ENCODE peak calls at places on chromosomes 7 and 10, in five cellular contexts. Q is hepatocyte, U is fibroblast of lung, G is HAP-1, R is heart left ventricle. I is an unnamed sample.
A peak's percentile ranks its signal among the peaks of the same experiment; 100 is the strongest.

GRCh38 chr7:53095731-53096501 is 60.5 kb downstream of the POM121L12 start:
- DNase-seq in Q (no peak), U (no peak), G (no peak), R (no peak), I (no peak)

GRCh38 chr10:34681933-34682332 is 133.2 kb downstream of the PARD3 start:
- DNase-seq in Q (no peak), U (no peak), G (no peak), R (no peak), I (no peak)

GRCh38 chr7:65441010-65441409 is 67.4 kb downstream of the ZNF92 start:
- DNase-seq in Q (no peak), U (peak; percentile 36), G (no peak), R (no peak), I (no peak)

GRCh38 chr7:158781976-158782637 is 47.2 kb downstream of the ESYT2 start:
- DNase-seq in Q (no peak), U (no peak), G (no peak), R (no peak), I (no peak)

GRCh38 chr7:33744293-33744692 is 161.0 kb upstream of the BMPER start:
- DNase-seq in Q (peak; percentile 32), U (peak; percentile 38), G (peak; percentile 20), R (no peak), I (no peak)

GRCh38 chr10:59625842-59626522 is 83.7 kb downstream of the SLC16A9 start:
- DNase-seq in Q (peak; percentile 83), U (peak; percentile 80), G (peak; percentile 90), R (peak; percentile 31), I (peak; percentile 55)

GRCh38 chr10:86203162-86203905 is 163.3 kb downstream of the GRID1 start:
- DNase-seq in Q (peak; percentile 80), U (no peak), G (no peak), R (no peak), I (peak; percentile 43)

GRCh38 chr7:106779877-106780276 is 85.2 kb upstream of the PIK3CG start:
- DNase-seq in Q (peak; percentile 69), U (no peak), G (no peak), R (no peak), I (no peak)

GRCh38 chr7:124032369-124033092 is at the start of gene TMEM229A:
- DNase-seq in Q (peak; percentile 84), U (peak; percentile 43), G (peak; percentile 38), R (peak; percentile 13), I (peak; percentile 33)

GRCh38 chr10:70602665-70603438 is at the start of gene PRF1:
- DNase-seq in Q (no peak), U (no peak), G (no peak), R (no peak), I (no peak)

GRCh38 chr7:151381333-151382078 is 28.3 kb downstream of the WDR86 start:
- DNase-seq in Q (no peak), U (no peak), G (no peak), R (no peak), I (no peak)

GRCh38 chr10:79084012-79084971 is 15.5 kb downstream of the ZMIZ1 start:
- DNase-seq in Q (peak; percentile 82), U (peak; percentile 89), G (peak; percentile 56), R (peak; percentile 88), I (no peak)

GRCh38 chr10:100714566-100714950 is 30.8 kb upstream of the PAX2 start:
- DNase-seq in Q (no peak), U (no peak), G (no peak), R (no peak), I (no peak)

GRCh38 chr10:121594623-121595320 is 3.5 kb downstream of the FGFR2 start:
- DNase-seq in Q (no peak), U (no peak), G (no peak), R (no peak), I (no peak)

GRCh38 chr10:121592155-121592890 is 5.9 kb downstream of the FGFR2 start:
- DNase-seq in Q (no peak), U (no peak), G (no peak), R (no peak), I (no peak)

GRCh38 chr10:121594076-121594475 is 4.2 kb downstream of the FGFR2 start:
- DNase-seq in Q (no peak), U (no peak), G (no peak), R (no peak), I (no peak)

GRCh38 chr10:121593676-121594075 is 4.6 kb downstream of the FGFR2 start:
- DNase-seq in Q (no peak), U (no peak), G (no peak), R (no peak), I (no peak)

GRCh38 chr10:121593267-121593666 is 5.0 kb downstream of the FGFR2 start:
- DNase-seq in Q (no peak), U (no peak), G (no peak), R (no peak), I (no peak)
- H3K4me1 ChIP-seq in Q (peaks cover 41% of the 10 kb centered on the region), U (no peaks in the 10 kb centered on the region), G (peaks cover 29% of the 10 kb centered on the region), R (peaks cover 3% of the 10 kb centered on the region), I (peaks cover 5% of the 10 kb centered on the region)

GRCh38 chr10:119634219-119634544 is 17.0 kb upstream of the BAG3 start:
- DNase-seq in Q (no peak), U (peak; percentile 33), G (no peak), R (no peak), I (no peak)
- H3K4me1 ChIP-seq in Q (no peaks in the 10 kb centered on the region), U (no peaks in the 10 kb centered on the region), G (peaks cover 4% of the 10 kb centered on the region), R (no peaks in the 10 kb centered on the region), I (no peaks in the 10 kb centered on the region)

GRCh38 chr10:6737758-6738463 is 157.8 kb upstream of the PRKCQ start:
- DNase-seq in Q (peak; percentile 18), U (peak; percentile 74), G (no peak), R (no peak), I (no peak)
- H3K4me1 ChIP-seq in Q (peaks cover 26% of the 10 kb centered on the region), U (peaks cover 19% of the 10 kb centered on the region), G (peaks cover 2% of the 10 kb centered on the region), R (no peaks in the 10 kb centered on the region), I (peaks cover 6% of the 10 kb centered on the region)

DNA sequence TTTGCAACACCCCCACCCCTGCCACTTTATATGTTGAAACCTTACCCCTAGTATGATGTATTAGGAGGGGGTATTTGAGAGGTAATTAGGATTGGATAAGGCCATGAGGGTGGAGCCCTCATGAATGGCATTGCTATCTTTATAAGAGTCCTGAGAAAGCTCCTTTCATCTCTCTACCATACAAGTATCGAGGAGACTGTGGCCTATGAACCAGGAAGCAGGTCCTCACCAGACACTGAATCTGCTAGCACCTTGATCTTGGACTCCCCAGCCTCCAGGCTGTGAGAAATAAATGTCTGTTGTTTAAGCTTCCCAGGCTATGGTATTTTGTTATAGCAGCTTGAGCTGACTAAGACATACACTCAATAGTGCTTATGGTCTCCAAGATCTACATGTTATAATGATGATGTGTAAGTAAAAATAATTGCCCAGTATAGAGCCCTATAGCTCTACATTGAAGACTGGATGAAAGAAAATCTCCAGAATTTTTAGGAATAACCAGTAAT is 188.8 kb downstream of the RAPGEF5 start:
- DNase-seq in Q (no peak), U (no peak), G (no peak), R (no peak), I (no peak)
- H3K4me1 ChIP-seq in Q (no peaks in the 10 kb centered on the region), U (no peaks in the 10 kb centered on the region), G (no peaks in the 10 kb centered on the region), R (no peaks in the 10 kb centered on the region), I (no peaks in the 10 kb centered on the region)

DNA sequence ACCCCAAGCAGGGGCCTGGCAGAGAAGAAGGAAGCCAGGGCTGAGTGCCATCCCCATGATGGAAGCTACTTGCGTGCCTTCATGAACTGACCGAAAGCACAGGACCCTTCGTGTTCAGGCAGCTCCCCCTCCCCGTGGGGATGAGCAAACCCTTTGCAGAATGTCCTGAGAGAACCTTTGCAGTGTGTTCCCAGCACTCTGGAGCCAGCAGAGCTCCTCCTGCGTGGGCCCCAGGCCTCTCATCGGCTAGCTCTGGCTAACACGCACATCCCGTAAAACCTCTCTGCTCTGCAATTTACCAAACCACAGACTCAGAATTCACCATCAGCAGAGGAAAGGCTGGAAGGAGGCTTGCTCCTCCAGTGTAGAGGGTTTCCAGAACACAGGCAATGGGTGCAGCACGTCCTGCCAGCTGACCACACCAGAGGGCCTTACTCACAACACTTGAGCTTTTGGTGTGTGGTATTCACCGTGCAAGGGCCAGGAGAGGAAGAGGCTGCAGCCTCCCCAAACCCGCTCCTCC is 3.1 kb downstream of the SH3PXD2A start:
- DNase-seq in Q (peak; percentile 65), U (peak; percentile 83), G (no peak), R (no peak), I (no peak)
- H3K4me1 ChIP-seq in Q (peaks cover 46% of the 10 kb centered on the region), U (peaks cover 41% of the 10 kb centered on the region), G (peaks cover 5% of the 10 kb centered on the region), R (peaks cover 61% of the 10 kb centered on the region), I (peaks cover 2% of the 10 kb centered on the region)

GRCh38 chr7:80774843-80775242 is 136.4 kb downstream of the CD36 start:
- DNase-seq in Q (no peak), U (no peak), G (peak; percentile 76), R (no peak), I (no peak)
- H3K4me1 ChIP-seq in Q (peaks cover 21% of the 10 kb centered on the region), U (peaks cover 4% of the 10 kb centered on the region), G (peaks cover 27% of the 10 kb centered on the region), R (peaks cover 13% of the 10 kb centered on the region), I (peaks cover 2% of the 10 kb centered on the region)

DNA sequence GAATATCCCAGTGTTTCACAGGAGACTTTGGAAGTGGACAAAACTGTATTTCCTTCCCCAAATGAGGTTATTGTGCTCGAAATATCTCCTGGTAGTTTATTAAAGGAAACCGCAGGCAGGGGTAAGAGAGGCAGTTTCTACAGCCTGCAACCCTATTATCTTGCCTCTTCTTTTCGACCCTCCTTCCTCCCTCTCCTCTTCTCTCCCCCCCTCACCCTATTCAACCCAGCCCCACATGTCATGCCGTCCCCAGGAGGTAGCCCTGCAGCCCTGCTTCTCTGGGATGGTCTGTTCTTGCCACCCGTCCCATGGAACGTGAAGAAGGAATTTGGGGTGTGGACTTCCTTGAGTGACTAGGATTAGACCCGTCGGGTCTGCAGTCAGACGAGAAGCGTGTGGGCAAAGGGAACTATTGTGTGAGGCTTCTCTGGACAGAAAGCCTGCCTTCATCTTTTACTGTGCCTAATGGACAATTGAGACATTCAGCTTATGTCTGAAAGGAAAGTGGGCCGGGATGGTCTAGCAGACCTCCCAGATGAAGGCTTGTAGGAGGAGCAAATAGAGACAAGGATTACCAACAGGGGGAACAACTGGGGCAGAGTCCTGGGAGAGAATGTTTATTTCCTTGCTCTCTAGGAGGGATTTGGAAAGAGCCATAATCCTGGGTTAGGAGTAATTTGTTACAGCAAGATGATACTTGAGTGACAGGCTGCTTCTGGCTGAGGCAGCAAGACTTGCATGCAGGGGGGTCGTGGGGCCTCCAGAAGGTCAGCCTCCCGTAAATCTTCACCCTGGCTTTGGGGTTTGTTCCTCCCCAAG is 77.7 kb downstream of the TCF7L2 start:
- DNase-seq in Q (no peak), U (peak; percentile 18), G (peak; percentile 61), R (no peak), I (no peak)
- H3K4me1 ChIP-seq in Q (peaks cover 30% of the 10 kb centered on the region), U (peaks cover 12% of the 10 kb centered on the region), G (peaks cover 21% of the 10 kb centered on the region), R (peaks cover 28% of the 10 kb centered on the region), I (peaks cover 5% of the 10 kb centered on the region)

DNA sequence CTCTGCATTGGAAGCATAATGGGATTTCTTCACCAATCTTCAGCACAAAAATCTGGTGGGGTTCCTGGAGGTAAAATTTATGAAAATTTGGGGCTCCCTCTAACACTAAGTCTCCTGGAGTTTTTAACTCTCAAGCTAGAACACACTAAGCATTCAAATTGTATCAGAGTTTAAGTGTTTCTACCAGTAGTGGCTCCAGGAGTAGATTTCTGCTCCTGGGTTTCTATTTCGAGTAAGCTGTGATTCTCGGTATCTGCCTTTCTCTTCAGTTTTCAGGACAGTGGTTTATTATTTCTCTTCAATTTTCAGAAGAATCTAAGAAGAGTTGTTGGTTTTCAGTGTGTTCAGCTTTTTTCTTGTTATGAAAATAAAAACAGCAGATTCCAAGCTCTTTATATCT is 566.4 kb upstream of the KCND2 start:
- DNase-seq in Q (no peak), U (no peak), G (no peak), R (no peak), I (no peak)
- H3K4me1 ChIP-seq in Q (no peaks in the 10 kb centered on the region), U (no peaks in the 10 kb centered on the region), G (no peaks in the 10 kb centered on the region), R (no peaks in the 10 kb centered on the region), I (no peaks in the 10 kb centered on the region)

DNA sequence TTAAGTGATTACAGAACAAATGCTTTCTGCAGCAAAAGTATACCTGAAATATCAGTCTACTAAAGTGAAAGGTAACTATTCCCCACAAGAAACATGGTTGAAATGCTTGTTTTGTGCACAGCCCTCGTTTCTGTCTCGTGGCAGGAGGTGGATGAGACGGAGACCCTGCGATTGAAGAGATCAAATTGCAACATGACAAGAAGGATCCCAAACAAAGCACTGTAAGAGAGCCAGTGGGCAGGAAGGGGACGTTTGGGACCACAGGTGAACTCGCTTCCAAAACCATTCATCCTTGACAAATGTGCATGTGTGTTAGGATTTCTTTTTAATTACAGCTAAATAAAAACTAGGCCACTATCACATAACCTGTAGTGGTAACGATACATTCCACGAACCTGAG is 192.6 kb downstream of the CCSER2 start:
- DNase-seq in Q (no peak), U (no peak), G (no peak), R (no peak), I (no peak)
- H3K4me1 ChIP-seq in Q (peaks cover 7% of the 10 kb centered on the region), U (no peaks in the 10 kb centered on the region), G (peaks cover 7% of the 10 kb centered on the region), R (no peaks in the 10 kb centered on the region), I (peaks cover 2% of the 10 kb centered on the region)

I was measured in iPS DF 6.9.